ENCODE peak calls at places on chromosome 10, in seven cellular contexts. W is germinal center; G is testis; X is T-helper 1 cell; M is activated CD4-positive, CD25-positive, alpha-beta regulatory T cell; Y is neural crest cell; U is iris pigment epithelial cell. D is an unnamed sample.

GRCh38 chr10:124722812-124723783 is 21.1 kb downstream of the FAM53B start:
- DNase-seq in W (no peak), G (peak; percentile 55), X (no peak), M (no peak), Y (no peak), U (no peak), D (no peak)

GRCh38 chr10:26468691-26469090 is 30.6 kb downstream of the APBB1IP start:
- DNase-seq in W (no peak), G (no peak), X (peak; percentile 51), M (no peak), Y (no peak), U (no peak), D (no peak)

GRCh38 chr10:86594535-86594934 is 59.8 kb upstream of the OPN4 start:
- DNase-seq in W (no peak), G (no peak), X (no peak), M (no peak), Y (no peak), U (peak; percentile 60), D (no peak)

GRCh38 chr10:73785721-73786511 is 510 bp downstream of the ZSWIM8 start:
- DNase-seq in W (peak; percentile 43), G (peak; percentile 32), X (peak; percentile 36), M (no peak), Y (no peak), U (peak; percentile 70), D (no peak)

GRCh38 chr10:63241898-63242297 is 108.8 kb downstream of the NRBF2 start:
- DNase-seq in W (no peak), G (no peak), X (no peak), M (no peak), Y (no peak), U (no peak), D (no peak)

GRCh38 chr10:72832701-72833100 is 60.8 kb upstream of the OIT3 start:
- DNase-seq in W (no peak), G (no peak), X (no peak), M (no peak), Y (no peak), U (peak; percentile 41), D (no peak)

GRCh38 chr10:131933695-131934086 is 32.9 kb downstream of the PPP2R2D start:
- DNase-seq in W (no peak), G (no peak), X (no peak), M (no peak), Y (no peak), U (no peak), D (no peak)

GRCh38 chr10:125117941-125118630 is 42.3 kb downstream of the CTBP2 start:
- DNase-seq in W (no peak), G (peak; percentile 81), X (no peak), M (no peak), Y (no peak), U (no peak), D (no peak)

GRCh38 chr10:1938317-1938716 is 201.0 kb upstream of the ADARB2 start:
- DNase-seq in W (no peak), G (no peak), X (peak; percentile 44), M (no peak), Y (no peak), U (no peak), D (no peak)

D was measured in GM19239.